ENCODE peak calls at places on chromosomes 11 and 22, in four cellular contexts. V is K562, H is H1, D is GM12878. I is an unnamed sample.
A peak's percentile ranks its signal among the peaks of the same experiment; 100 is the strongest.

GRCh38 chr11:132549001-132549400 is 983.3 kb downstream of the OPCML start:
- DNase-seq in H (no peak), D (no peak), V (no peak), I (no peak)

GRCh38 chr11:114315749-114316368 is 19.7 kb downstream of the NNMT start:
- DNase-seq in H (no peak), V (no peak), D (no peak), I (peak; percentile 83)

GRCh38 chr11:78197816-78198215 is 9.1 kb downstream of the USP35 start:
- DNase-seq in D (no peak), V (peak; percentile 37), H (no peak), I (no peak)

GRCh38 chr11:121692236-121692635 is 239.5 kb upstream of the SORL1-AS1 start:
- DNase-seq in V (no peak), H (no peak), D (no peak), I (peak; percentile 84)

GRCh38 chr22:43734370-43735005 is 77.6 kb downstream of the EFCAB6 start:
- DNase-seq in V (no peak), D (no peak), H (no peak), I (no peak)

GRCh38 chr11:76206327-76207081 is at the start of gene WNT11:
- DNase-seq in D (no peak), H (no peak), V (peak; percentile 88), I (no peak)

GRCh38 chr22:48957311-48957986 is 870.2 kb downstream of the BRD1 start:
- DNase-seq in H (no peak), V (no peak), D (no peak), I (no peak)

GRCh38 chr11:119664063-119664572 is 64.9 kb downstream of the NECTIN1 start:
- DNase-seq in V (no peak), D (no peak), H (no peak), I (peak; percentile 89)

GRCh38 chr11:2298795-2299747 is 2.6 kb downstream of the C11orf21 start:
- DNase-seq in V (peak; percentile 61), D (no peak), H (peak; percentile 25), I (peak; percentile 63)

GRCh38 chr11:72238040-72238450 is 5.9 kb downstream of the PHOX2A start:
- DNase-seq in H (peak; percentile 85), V (peak; percentile 77), D (no peak), I (peak; percentile 47)

GRCh38 chr11:112958670-112959069 is 2.5 kb upstream of the NCAM1 start:
- DNase-seq in H (no peak), D (no peak), V (no peak), I (no peak)

GRCh38 chr22:34592341-34592740 is 473.6 kb upstream of the ISX start:
- DNase-seq in H (no peak), D (no peak), V (no peak), I (no peak)

GRCh38 chr11:16382638-16383380 is 26.5 kb upstream of the SOX6 start:
- DNase-seq in V (no peak), D (no peak), H (no peak), I (no peak)

GRCh38 chr22:40637181-40638150 is 947 bp upstream of the MRTFA start:
- DNase-seq in V (peak; percentile 31), H (no peak), D (no peak), I (no peak)

GRCh38 chr11:35142481-35143207 is 3.7 kb downstream of the CD44 start:
- DNase-seq in V (peak; percentile 24), D (no peak), H (no peak), I (peak; percentile 20)

GRCh38 chr11:31799794-31800397 is 11.2 kb downstream of the PAX6 start:
- DNase-seq in H (no peak), V (no peak), D (no peak), I (no peak)

GRCh38 chr11:123505546-123506299 is 75.7 kb downstream of the GRAMD1B start:
- DNase-seq in D (no peak), H (peak; percentile 25), V (no peak), I (no peak)

GRCh38 chr11:69409812-69410645 is 71.4 kb upstream of the LINC01488 start:
- DNase-seq in H (no peak), D (no peak), V (peak; percentile 79), I (no peak)

GRCh38 chr11:134036484-134037092 is 32.3 kb upstream of the JAM3 start:
- DNase-seq in H (no peak), V (no peak), D (no peak), I (no peak)

GRCh38 chr11:60370811-60371297 is 7.5 kb upstream of the MS4A7 start:
- DNase-seq in D (no peak), H (no peak), V (no peak), I (peak; percentile 27)

GRCh38 chr22:37849089-37849751 is at the start of gene EIF3L:
- DNase-seq in H (peak; percentile 68), V (peak; percentile 79), D (peak; percentile 51), I (peak; percentile 85)

GRCh38 chr11:92224394-92225205 is at the start of gene FAT3:
- DNase-seq in H (no peak), D (no peak), V (no peak), I (no peak)

GRCh38 chr22:41106122-41106968 is 14.0 kb downstream of the EP300 start:
- DNase-seq in D (no peak), H (no peak), V (no peak), I (peak; percentile 78)

DNA sequence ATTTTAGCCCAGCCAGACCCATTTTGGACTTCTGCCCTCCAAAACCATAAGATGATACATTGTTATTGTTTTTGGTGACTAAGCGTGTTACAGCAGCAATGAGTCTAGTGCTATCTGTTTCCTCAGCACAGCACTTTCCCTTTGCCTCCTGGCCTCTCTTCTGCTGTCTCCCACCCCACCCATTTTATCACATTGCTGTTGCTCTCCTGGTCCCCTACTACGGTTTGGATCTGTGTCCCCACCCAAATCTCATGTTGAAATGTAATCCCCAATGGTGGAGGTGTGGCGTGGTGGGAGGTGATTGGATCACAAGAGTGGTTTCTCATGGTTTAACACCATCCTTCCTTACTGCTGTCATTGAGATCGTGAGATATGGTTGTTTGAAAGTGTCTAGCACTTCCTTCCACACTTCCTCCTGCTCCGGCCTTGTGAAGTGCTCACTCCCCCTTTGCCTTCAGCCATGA is 59.8 kb upstream of the CD82 start:
- DNase-seq in H (no peak), V (no peak), D (no peak), I (no peak)
- TF ChIP-seq CBX5 in H (no peak), V (no peak), D (no peak), I (no peak)

GRCh38 chr22:36257948-36258674 is 5.2 kb downstream of the APOL1 start:
- DNase-seq in D (no peak), V (no peak), H (no peak), I (no peak)

GRCh38 chr22:36258750-36259619 is 6.1 kb downstream of the APOL1 start:
- DNase-seq in D (no peak), H (no peak), V (no peak), I (no peak)

GRCh38 chr22:36253523-36254490 is 874 bp downstream of the APOL1 start:
- DNase-seq in H (no peak), V (no peak), D (no peak), I (no peak)

GRCh38 chr22:36257308-36257707 is 4.4 kb downstream of the APOL1 start:
- DNase-seq in H (no peak), V (no peak), D (no peak), I (no peak)

GRCh38 chr22:36256474-36256873 is 3.5 kb downstream of the APOL1 start:
- DNase-seq in H (no peak), D (no peak), V (no peak), I (no peak)
- H3K4me3 ChIP-seq in H (no peak overlapping the region), D (peak overlapping the region; percentile 48), V (no peak overlapping the region), I (no peak overlapping the region)

GRCh38 chr11:19083166-19083565 is 22.6 kb upstream of the MRGPRX2 start:
- DNase-seq in D (no peak), H (no peak), V (no peak), I (no peak)

GRCh38 chr11:19079643-19080440 is 19.3 kb upstream of the MRGPRX2 start:
- DNase-seq in V (no peak), D (no peak), H (no peak), I (no peak)

GRCh38 chr11:19076744-19077589 is 16.4 kb upstream of the MRGPRX2 start:
- DNase-seq in H (no peak), D (no peak), V (peak; percentile 76), I (peak; percentile 32)

GRCh38 chr11:19077965-19078364 is 17.4 kb upstream of the MRGPRX2 start:
- DNase-seq in H (no peak), D (no peak), V (no peak), I (no peak)

DNA sequence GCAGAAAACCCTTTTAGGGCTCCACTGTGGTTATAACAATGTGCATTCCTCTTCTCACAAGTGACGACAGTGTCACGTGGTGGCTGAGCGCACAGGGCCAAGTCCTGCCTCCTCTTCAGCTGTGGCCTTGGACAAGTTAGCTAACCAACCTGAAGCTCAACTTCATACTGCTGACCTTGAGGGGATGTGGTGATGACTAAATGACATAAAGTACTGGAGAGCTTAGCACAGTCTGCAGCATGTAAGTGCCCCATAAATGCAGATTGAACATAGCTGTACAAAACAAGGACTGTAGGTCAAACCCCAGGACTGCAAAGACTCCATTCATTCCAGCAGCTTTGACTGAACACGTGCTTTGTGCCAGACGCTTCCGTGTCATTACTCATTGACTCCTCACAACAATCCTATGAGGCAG is 20.1 kb upstream of the MRGPRX2 start:
- DNase-seq in V (no peak), H (no peak), D (no peak), I (peak; percentile 65)
- TF ChIP-seq CBX5 in V (no peak), H (no peak), D (no peak), I (no peak)

DNA sequence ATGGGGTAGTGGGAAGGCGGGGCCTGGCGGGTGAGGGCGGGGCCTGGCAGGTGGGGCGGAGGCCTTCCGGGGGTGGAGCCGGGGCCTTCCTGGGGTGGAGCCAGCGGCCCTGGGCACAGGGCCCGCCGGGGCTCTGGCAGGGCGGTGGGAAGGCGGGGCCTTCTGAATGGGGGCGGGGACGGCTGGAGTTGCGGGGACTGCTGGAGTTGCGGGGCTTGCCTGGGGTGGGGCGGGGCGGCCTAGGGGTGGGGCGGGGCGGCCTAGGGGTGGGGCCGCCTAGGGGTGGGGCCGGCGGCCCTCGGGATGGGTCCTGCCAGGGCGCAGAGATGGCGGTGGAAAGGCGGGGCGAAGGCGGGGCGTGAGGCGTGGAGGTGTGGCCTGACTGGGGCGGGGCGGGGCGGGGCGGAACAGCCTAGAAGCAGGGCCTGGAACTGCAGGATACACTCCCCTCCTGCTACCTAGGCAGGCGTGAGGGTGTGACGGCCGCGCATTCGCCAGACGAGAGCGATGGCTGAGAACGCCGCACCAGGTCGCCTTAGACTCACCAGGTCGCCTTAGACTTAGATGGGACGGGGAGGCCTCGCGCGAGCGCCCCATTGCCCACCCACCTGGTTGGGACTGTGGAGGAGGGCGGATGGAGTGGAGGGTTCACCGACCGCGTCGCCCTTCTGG is 19.3 kb downstream of the RRP7A start:
- DNase-seq in D (peak; percentile 37), H (peak; percentile 73), V (peak; percentile 96), I (no peak)
- H3K4me3 ChIP-seq in D (peak overlapping the region; percentile 27), H (peak overlapping the region; percentile 24), V (peak overlapping the region; percentile 44), I (no peak overlapping the region)

GRCh38 chr11:126157326-126158030 is 54.0 kb downstream of the RPUSD4 start:
- DNase-seq in V (no peak), D (no peak), H (no peak), I (no peak)
- TF ChIP-seq CBX5 in V (no peak), D (no peak), H (no peak), I (no peak)